ENCODE peak calls at places on chromosomes 13 and 19, in six cellular contexts. Y, I, L, C, M and T are unnamed samples.

GRCh38 chr13:81872581-81872980 is 1531.7 kb upstream of the SPRY2 start:
- DNase-seq in Y (peak), I (no peak), L (no peak), C (no peak), M (no peak), T (no peak)

GRCh38 chr13:67061750-67062149 is 168.4 kb downstream of the PCDH9 start:
- DNase-seq in Y (peak), I (no peak), L (no peak), C (no peak), M (no peak), T (no peak)

GRCh38 chr19:41914906-41915247 is 13.4 kb downstream of the ERFL start:
- DNase-seq in Y (no peak), I (no peak), L (no peak), C (no peak), M (no peak), T (no peak)

GRCh38 chr13:67437246-67437645 is 207.1 kb upstream of the PCDH9 start:
- DNase-seq in Y (no peak), I (no peak), L (no peak), C (no peak), M (no peak), T (no peak)

GRCh38 chr19:3893509-3894179 is 13.2 kb downstream of the ATCAY start:
- DNase-seq in Y (no peak), I (peak), L (no peak), C (no peak), M (no peak), T (no peak)

GRCh38 chr13:48769107-48769704 is 115.5 kb downstream of the CYSLTR2 start:
- DNase-seq in Y (peak), I (peak), L (peak), C (peak), M (peak), T (peak)

GRCh38 chr19:45385392-45386221 is 15.2 kb upstream of the ERCC2 start:
- DNase-seq in Y (no peak), I (no peak), L (no peak), C (no peak), M (no peak), T (no peak)

GRCh38 chr19:41426952-41427646 is at the start of gene B3GNT8:
- DNase-seq in Y (peak), I (peak), L (no peak), C (peak), M (no peak), T (no peak)

GRCh38 chr13:29369060-29369743 is 226.3 kb downstream of the SLC7A1 start:
- DNase-seq in Y (peak), I (no peak), L (peak), C (no peak), M (no peak), T (no peak)

GRCh38 chr13:103283451-103283820 is 217.2 kb upstream of the SLC10A2 start:
- DNase-seq in Y (no peak), I (no peak), L (no peak), C (no peak), M (no peak), T (no peak)

GRCh38 chr19:55160128-55160985 is 2.8 kb upstream of the TNNI3 start:
- DNase-seq in Y (peak), I (peak), L (peak), C (peak), M (peak), T (peak)

GRCh38 chr19:42657551-42657950 is 62.8 kb upstream of the CEACAM8 start:
- DNase-seq in Y (peak), I (no peak), L (no peak), C (no peak), M (no peak), T (no peak)

GRCh38 chr19:11377756-11378155 is 3.3 kb downstream of the SWSAP1 start:
- DNase-seq in Y (peak), I (no peak), L (no peak), C (no peak), M (no peak), T (no peak)

GRCh38 chr13:83547043-83547442 is 335.2 kb downstream of the SLITRK1 start:
- DNase-seq in Y (no peak), I (no peak), L (no peak), C (no peak), M (no peak), T (no peak)

GRCh38 chr19:4182082-4182926 is at the start of the genes ANKRD24 and SIRT6:
- DNase-seq in Y (peak), I (peak), L (peak), C (peak), M (peak), T (peak)

GRCh38 chr19:10686661-10687517 is 14.3 kb upstream of the QTRT1 start:
- DNase-seq in Y (peak), I (no peak), L (no peak), C (peak), M (no peak), T (no peak)

GRCh38 chr13:110882228-110882627 is 32.6 kb downstream of the ANKRD10 start:
- DNase-seq in Y (no peak), I (no peak), L (no peak), C (no peak), M (no peak), T (no peak)

GRCh38 chr19:19262190-19263057 is 10.7 kb downstream of the TM6SF2 start:
- DNase-seq in Y (no peak), I (no peak), L (no peak), C (no peak), M (no peak), T (no peak)

GRCh38 chr13:21100994-21101757 is 39.8 kb upstream of the LATS2 start:
- DNase-seq in Y (no peak), I (no peak), L (no peak), C (no peak), M (no peak), T (no peak)

GRCh38 chr13:30743319-30744055 is 8.1 kb downstream of the ALOX5AP start:
- DNase-seq in Y (peak), I (peak), L (no peak), C (no peak), M (no peak), T (peak)
- TF ChIP-seq CTCF in Y (peak), I (no peak), L (no peak), C (no peak), M (no peak), T (no peak)

GRCh38 chr19:989381-990081 is 5.4 kb downstream of the WDR18 start:
- DNase-seq in Y (no peak), I (no peak), L (no peak), C (no peak), M (no peak), T (no peak)
- TF ChIP-seq CTCF in Y (peak), I (no peak), L (peak), C (no peak), M (peak), T (no peak)

DNA sequence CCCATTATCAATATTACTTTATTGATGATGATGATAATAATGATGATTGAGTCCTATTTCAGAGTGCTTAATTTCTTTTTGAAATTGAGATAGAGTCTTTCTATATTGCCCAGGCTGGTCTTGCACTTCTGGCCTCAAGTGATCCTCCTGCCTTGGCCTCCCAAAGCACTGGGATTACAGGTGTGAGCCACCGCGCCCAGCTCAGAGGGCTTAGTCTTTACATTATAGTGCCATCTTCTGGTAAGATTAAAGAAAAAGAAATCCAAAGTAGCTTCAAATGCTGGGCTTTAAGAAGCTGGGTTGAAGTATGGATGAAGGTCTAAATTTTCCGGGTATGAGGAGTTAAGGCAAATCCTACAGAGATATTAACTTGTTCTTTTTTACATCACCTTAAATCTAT is 3.4 kb upstream of the ZNF333 start:
- DNase-seq in Y (peak), I (no peak), L (peak), C (no peak), M (no peak), T (no peak)
- TF ChIP-seq CTCF in Y (peak), I (no peak), L (peak), C (peak), M (peak), T (peak)

GRCh38 chr19:52734340-52734892 is 428 bp downstream of the ZNF611 start:
- DNase-seq in Y (peak), I (peak), L (no peak), C (peak), M (no peak), T (no peak)

GRCh38 chr19:52739576-52739975 is 4.7 kb upstream of the ZNF611 start:
- DNase-seq in Y (no peak), I (no peak), L (no peak), C (no peak), M (no peak), T (no peak)

GRCh38 chr19:52735734-52736133 is 890 bp upstream of the ZNF611 start:
- DNase-seq in Y (peak), I (peak), L (no peak), C (peak), M (no peak), T (no peak)

DNA sequence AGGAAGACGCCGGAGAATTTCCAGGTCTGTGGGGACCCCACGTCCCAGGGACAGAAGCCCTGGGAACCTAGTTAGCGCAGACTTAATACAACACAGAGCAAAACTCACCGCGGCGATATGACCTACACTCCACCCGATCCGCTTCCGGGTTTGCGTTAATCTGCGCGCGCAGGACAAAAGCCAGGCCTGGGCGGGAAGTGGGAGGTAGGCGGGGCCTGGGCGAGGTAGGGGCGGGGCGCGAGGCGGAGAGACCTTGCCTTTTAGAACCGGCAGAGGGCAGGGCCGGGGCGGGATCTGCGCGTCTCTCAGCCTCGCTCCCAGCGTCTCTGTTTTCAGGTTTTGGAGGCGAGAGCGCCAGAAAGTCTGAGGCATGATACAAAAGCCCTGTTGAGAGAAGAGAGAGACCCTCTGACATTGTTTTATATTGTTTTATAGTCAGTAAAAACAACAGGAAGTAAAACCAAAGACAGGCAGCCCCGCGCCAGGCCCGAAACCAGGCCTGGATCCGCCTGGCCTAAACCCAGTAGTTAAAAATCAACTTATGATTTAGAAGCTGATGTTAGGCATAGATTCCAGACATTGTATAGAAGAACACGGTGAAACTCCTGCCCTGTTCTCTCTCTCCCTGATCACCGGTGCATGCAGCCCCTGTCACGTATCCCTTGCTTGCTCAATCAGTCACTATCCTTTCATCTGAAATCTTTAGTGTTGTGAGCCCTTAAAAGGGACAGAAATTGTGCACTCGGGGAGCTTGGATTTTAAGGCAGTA is at the start of gene ZNF611:
- DNase-seq in Y (peak), I (peak), L (peak), C (peak), M (peak), T (no peak)
- TF ChIP-seq CTCF in Y (peak), I (peak), L (peak), C (peak), M (peak), T (peak)

GRCh38 chr19:13883665-13884064 is 6.7 kb downstream of the NANOS3 start:
- DNase-seq in Y (no peak), I (no peak), L (no peak), C (no peak), M (no peak), T (no peak)
- TF ChIP-seq CTCF in Y (peak), I (no peak), L (no peak), C (no peak), M (peak), T (no peak)

GRCh38 chr19:29923653-29924052 is 18.4 kb upstream of the URI1 start:
- DNase-seq in Y (no peak), I (no peak), L (peak), C (no peak), M (no peak), T (no peak)
- TF ChIP-seq CTCF in Y (no peak), I (no peak), L (peak), C (no peak), M (no peak), T (no peak)

DNA sequence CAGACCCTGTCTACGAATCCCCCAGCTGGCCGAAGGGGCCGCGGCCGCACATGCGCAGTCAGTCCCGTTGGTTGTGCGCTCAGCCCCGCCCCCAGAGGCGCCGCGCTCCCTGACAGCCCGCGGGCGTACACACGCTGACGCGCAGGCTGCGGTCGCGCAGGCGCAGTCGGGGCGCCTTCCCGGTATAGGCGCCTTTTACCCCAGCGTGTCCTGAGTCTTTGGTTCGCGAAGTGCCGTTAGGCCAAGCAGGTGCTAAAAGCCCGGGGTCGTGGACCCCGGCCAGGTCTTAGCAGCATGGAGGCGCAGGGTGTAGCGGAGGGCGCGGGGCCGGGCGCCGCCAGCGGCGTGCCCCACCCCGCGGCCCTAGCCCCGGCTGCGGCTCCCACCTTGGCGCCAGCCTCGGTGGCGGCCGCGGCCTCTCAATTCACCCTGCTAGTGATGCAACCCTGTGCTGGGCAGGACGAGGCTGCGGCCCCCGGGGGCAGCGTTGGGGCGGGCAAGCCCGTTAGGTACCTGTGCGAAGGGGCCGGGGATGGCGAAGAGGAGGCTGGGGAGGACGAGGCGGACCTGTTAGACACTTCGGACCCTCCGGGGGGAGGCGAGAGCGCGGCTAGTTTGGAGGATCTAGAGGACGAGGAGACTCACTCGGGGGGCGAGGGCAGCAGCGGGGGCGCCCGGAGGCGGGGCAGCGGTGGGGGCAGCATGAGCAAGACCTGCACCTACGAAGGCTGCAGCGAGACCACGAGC is at the start of gene RFXAP:
- DNase-seq in Y (peak), I (peak), L (peak), C (peak), M (peak), T (no peak)
- TF ChIP-seq CTCF in Y (no peak), I (no peak), L (no peak), C (peak), M (no peak), T (no peak)